ENCODE peak calls at places on chromosomes 11 and 22, in eight cellular contexts. B is NCI-H1048; X is ELF-1; T is kidney; E is HEK293T; A is GM12865; U is fibroblast of lung; W is CD8-positive, alpha-beta memory T cell. P is an unnamed sample.

GRCh38 chr11:107756553-107756952 is 44.7 kb upstream of the SLN start:
- DNase-seq in E (no peak), U (no peak), T (no peak), W (no peak), A (no peak), B (no peak), X (no peak), P (no peak)

GRCh38 chr11:13008625-13009475 is at the start of gene RASSF10:
- DNase-seq in T (peak), X (peak), A (no peak), U (no peak), B (peak), W (no peak), E (peak), P (peak)

GRCh38 chr22:46084943-46085830 is 65.1 kb upstream of the PPARA start:
- DNase-seq in A (no peak), U (no peak), B (no peak), E (no peak), X (no peak), W (no peak), T (peak), P (no peak)

GRCh38 chr22:19933328-19934241 is 8.0 kb upstream of the COMT start:
- DNase-seq in W (no peak), A (no peak), T (no peak), E (no peak), B (no peak), U (no peak), X (no peak), P (peak)

GRCh38 chr11:59271247-59271755 is 58.6 kb upstream of the MPEG1 start:
- DNase-seq in W (no peak), T (no peak), A (no peak), X (no peak), U (no peak), E (no peak), B (no peak), P (no peak)

GRCh38 chr11:66454253-66454652 is 12.5 kb upstream of the PELI3 start:
- DNase-seq in E (no peak), A (no peak), B (no peak), U (no peak), X (no peak), T (no peak), W (no peak), P (no peak)

GRCh38 chr11:25159341-25159740 is 662.5 kb downstream of the LUZP2 start:
- DNase-seq in U (peak), W (no peak), B (no peak), A (no peak), T (no peak), X (no peak), E (no peak), P (no peak)

GRCh38 chr11:107359701-107360100 is 97.9 kb downstream of the CWF19L2 start:
- DNase-seq in X (no peak), U (no peak), E (no peak), T (no peak), A (no peak), B (no peak), W (no peak), P (no peak)

GRCh38 chr11:109940816-109941215 is 152.4 kb upstream of the ZC3H12C start:
- DNase-seq in T (no peak), W (no peak), E (no peak), X (no peak), U (peak), B (no peak), A (peak), P (no peak)

GRCh38 chr11:73461844-73462435 is 85.7 kb downstream of the RELT start:
- DNase-seq in W (no peak), X (no peak), B (no peak), E (no peak), A (no peak), T (no peak), U (no peak), P (no peak)

GRCh38 chr11:19673924-19674390 is 38.7 kb upstream of the NAV2 start:
- DNase-seq in T (peak), E (peak), X (peak), U (peak), B (no peak), A (no peak), W (no peak), P (no peak)

GRCh38 chr22:18076060-18076497 is 1.7 kb upstream of the PEX26 start:
- DNase-seq in A (peak), W (peak), X (peak), E (peak), U (peak), B (peak), T (peak), P (peak)

P was measured in NCI-H774.